ENCODE peak calls at places on chromosomes 6 and 20, in four cellular contexts. N is right cardiac atrium, V is left ventricle myocardium inferior, W is cardiac muscle cell. F is an unnamed sample.

GRCh38 chr6:20173833-20174796 is 38.2 kb downstream of the MBOAT1 start:
- DNase-seq in V (no peak), N (no peak), W (no peak), F (no peak)

GRCh38 chr20:62627901-62628612 is 14.2 kb upstream of the SLCO4A1 start:
- DNase-seq in W (no peak), N (peak), V (no peak), F (no peak)

GRCh38 chr6:79634491-79634890 is 3.4 kb downstream of the SH3BGRL2 start:
- DNase-seq in W (no peak), N (no peak), V (no peak), F (no peak)

GRCh38 chr6:27684264-27685211 is 211.6 kb upstream of the ZNF184 start:
- DNase-seq in W (peak), V (no peak), N (no peak), F (peak)

GRCh38 chr6:42774201-42774600 is 7.7 kb upstream of the BICRAL start:
- DNase-seq in W (no peak), N (no peak), V (no peak), F (no peak)

GRCh38 chr20:64010711-64011237 is 25.2 kb upstream of the C20orf204 start:
- DNase-seq in W (no peak), N (no peak), V (no peak), F (no peak)

GRCh38 chr6:47787620-47788497 is 6.0 kb downstream of the OPN5 start:
- DNase-seq in V (peak), W (peak), N (peak), F (peak)

GRCh38 chr6:6591778-6592388 is 3.4 kb downstream of the LY86 start:
- DNase-seq in N (no peak), W (no peak), V (no peak), F (no peak)

GRCh38 chr6:166157930-166158617 is 9.6 kb downstream of the TBXT start:
- DNase-seq in W (no peak), N (peak), V (no peak), F (no peak)

GRCh38 chr6:26033942-26034354 is 53.3 kb upstream of the HFE start:
- DNase-seq in V (no peak), N (peak), W (no peak), F (no peak)

GRCh38 chr20:46811328-46812084 is 83.1 kb upstream of the EYA2 start:
- DNase-seq in V (no peak), N (no peak), W (no peak), F (no peak)

GRCh38 chr6:72182337-72183246 is 296.2 kb downstream of the RIMS1 start:
- DNase-seq in V (no peak), N (peak), W (peak), F (no peak)

GRCh38 chr6:150152891-150153876 is 10.3 kb downstream of the PPP1R14C start:
- DNase-seq in V (no peak), N (no peak), W (no peak), F (no peak)

GRCh38 chr6:39266375-39266774 is 37.1 kb upstream of the KCNK5 start:
- DNase-seq in N (no peak), W (no peak), V (no peak), F (no peak)

GRCh38 chr6:111921108-111921507 is 47.9 kb upstream of the FYN start:
- DNase-seq in V (no peak), N (no peak), W (no peak), F (no peak)

GRCh38 chr6:53827485-53827884 is 32.7 kb downstream of the LRRC1 start:
- DNase-seq in W (no peak), N (no peak), V (no peak), F (no peak)

GRCh38 chr6:150765457-150765764 is 100.1 kb upstream of the MTHFD1L start:
- DNase-seq in W (no peak), N (no peak), V (no peak), F (no peak)

GRCh38 chr6:159701413-159701999 is 8.5 kb upstream of the SOD2 start:
- DNase-seq in W (peak), N (no peak), V (no peak), F (no peak)

GRCh38 chr6:52942221-52942620 is 32.7 kb upstream of the GSTA3 start:
- DNase-seq in V (no peak), N (no peak), W (no peak), F (no peak)

GRCh38 chr20:59939879-59940128 is 301 bp downstream of the PPP1R3D start:
- DNase-seq in W (peak), N (peak), V (peak), F (peak)

GRCh38 chr6:157652601-157653363 is 170.3 kb upstream of the SNX9 start:
- DNase-seq in V (no peak), N (no peak), W (no peak), F (no peak)

GRCh38 chr6:166289181-166290061 is 18.8 kb downstream of the PRR18 start:
- DNase-seq in N (no peak), V (no peak), W (no peak), F (no peak)

GRCh38 chr20:62444286-62444685 is 16.9 kb upstream of the RBBP8NL start:
- DNase-seq in W (no peak), V (no peak), N (no peak), F (no peak)

GRCh38 chr6:2971420-2972218 is at the start of gene SERPINB6:
- DNase-seq in N (peak), W (peak), V (peak), F (peak)

GRCh38 chr6:42451595-42452170 is at the start of gene TRERF1:
- DNase-seq in V (peak), N (peak), W (peak), F (peak)

GRCh38 chr6:56685102-56685733 is 42.5 kb upstream of the DST start:
- DNase-seq in V (no peak), W (no peak), N (no peak), F (no peak)

GRCh38 chr20:25344634-25345033 is 46.0 kb downstream of the ABHD12 start:
- DNase-seq in W (no peak), V (no peak), N (no peak), F (no peak)

GRCh38 chr6:55868910-55869479 is 6.4 kb downstream of the BMP5 start:
- DNase-seq in W (no peak), V (no peak), N (no peak), F (no peak)

GRCh38 chr6:154932562-154933027 is 62.5 kb upstream of the TIAM2 start:
- DNase-seq in W (peak), N (no peak), V (no peak), F (no peak)

GRCh38 chr6:149028767-149029405 is 282.1 kb downstream of the UST start:
- DNase-seq in N (no peak), V (no peak), W (peak), F (peak)

GRCh38 chr6:149027484-149027883 is 280.7 kb downstream of the UST start:
- DNase-seq in V (no peak), N (no peak), W (no peak), F (no peak)

GRCh38 chr6:149025061-149025460 is 278.2 kb downstream of the UST start:
- DNase-seq in W (no peak), N (no peak), V (no peak), F (no peak)

GRCh38 chr6:149024361-149024760 is 277.5 kb downstream of the UST start:
- DNase-seq in W (no peak), N (no peak), V (no peak), F (no peak)

GRCh38 chr6:149026530-149026942 is 279.7 kb downstream of the UST start:
- DNase-seq in N (no peak), W (peak), V (no peak), F (no peak)
- H3K27ac ChIP-seq in N (no peak), W (no peak), V (no peak), F (no peak)

DNA sequence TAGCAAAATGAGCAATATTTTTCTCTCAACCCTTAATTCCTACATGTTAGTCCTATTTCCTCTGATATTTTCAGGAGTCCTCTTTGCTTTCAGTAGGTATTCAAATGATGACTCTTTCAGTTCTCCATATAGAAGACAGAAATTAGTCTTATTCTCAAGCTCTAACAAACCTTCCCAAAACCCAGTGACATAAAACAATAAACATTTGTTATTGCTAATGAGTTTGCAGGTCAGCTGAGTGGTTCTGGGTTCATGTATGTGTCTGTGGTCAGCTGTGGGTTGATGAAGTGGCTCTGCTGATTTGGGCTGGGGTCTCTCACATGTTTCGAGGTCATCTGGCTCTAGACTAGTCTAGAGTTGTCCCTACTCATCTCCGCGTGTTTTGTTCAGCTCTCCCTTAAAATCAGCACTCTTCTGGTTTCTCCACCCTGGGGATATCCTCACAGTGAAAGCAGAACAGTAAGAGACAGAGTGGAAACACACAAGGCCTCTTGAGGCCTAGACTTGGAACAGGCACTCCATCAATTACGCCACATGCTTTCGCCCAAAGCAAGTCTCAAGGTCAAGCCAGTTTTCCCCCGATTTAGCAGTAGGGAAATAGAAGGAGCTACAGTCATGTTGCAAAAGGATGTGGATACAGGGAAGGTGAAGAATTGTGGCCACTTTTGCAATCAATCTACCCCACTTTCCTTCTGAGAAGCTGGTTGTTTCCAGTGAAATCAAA is 273.0 kb downstream of the PLCB1 start:
- DNase-seq in N (no peak), W (no peak), V (no peak), F (no peak)
- H3K27ac ChIP-seq in N (no peak), W (no peak), V (no peak), F (no peak)

DNA sequence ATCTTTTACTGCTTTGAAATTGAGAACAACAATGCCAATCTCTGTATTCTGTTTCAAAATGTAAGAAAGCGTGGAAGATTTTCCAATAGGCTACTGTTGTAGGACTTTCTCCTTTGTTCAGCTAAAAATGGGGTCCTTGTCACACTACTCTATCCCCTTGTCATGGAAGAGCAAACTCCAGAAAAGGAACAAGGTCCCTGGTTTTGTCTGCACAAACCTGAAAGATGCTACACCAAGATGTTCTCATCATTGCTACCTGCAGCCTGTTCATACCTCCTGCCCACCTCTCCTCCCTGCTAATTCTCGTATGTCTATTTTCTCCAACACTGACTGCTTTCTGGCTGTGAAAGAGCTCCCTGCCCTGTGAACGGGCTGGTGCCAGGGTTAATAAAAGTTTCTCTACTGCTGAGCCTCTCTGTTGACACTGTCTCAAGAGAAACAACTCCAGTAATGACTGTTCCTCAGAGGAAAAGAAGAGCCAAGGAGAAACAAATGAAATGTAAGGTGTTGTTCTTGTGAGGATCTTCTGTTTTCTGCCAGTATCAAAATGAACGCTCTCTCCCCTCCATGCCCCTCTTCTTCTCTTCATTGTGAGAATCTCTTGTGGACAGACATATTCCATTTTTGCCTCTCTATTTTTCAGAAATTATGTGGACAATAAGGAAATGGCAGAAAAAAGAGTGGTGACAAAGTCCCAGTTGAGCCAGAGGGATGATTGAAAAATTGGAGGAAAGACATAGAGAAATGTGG is 287.1 kb downstream of the ADGB start:
- DNase-seq in V (no peak), N (no peak), W (no peak), F (no peak)
- H3K27ac ChIP-seq in V (no peak), N (no peak), W (no peak), F (no peak)

GRCh38 chr6:106995640-106996039 is 21.1 kb upstream of the CD24 start:
- DNase-seq in W (no peak), V (no peak), N (no peak), F (no peak)
- H3K27ac ChIP-seq in W (no peak), V (no peak), N (no peak), F (no peak)

DNA sequence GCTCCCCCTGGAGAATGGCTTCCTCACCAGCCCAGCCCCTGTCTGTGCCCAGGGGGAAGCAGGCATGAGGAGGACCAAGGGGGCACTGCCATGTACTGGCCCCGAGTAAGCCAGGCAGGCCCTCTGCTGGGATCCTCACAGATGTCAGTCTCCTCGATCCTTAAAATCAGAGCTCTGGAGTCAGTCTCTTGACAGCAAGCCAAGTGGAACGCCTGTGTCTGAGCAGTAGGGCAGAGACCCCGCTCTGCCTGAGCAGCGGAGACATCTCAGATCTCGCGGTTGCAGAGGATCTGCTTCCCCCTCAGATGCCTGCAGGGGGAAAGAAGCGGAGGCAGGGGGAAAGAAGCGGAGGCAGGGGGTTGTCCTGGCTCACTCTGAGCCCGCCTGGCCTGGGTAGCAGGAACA is 92.6 kb downstream of the SNX5 start:
- DNase-seq in N (no peak), V (no peak), W (peak), F (peak)
- H3K27ac ChIP-seq in N (no peak), V (no peak), W (no peak), F (peak)

GRCh38 chr6:81561731-81562130 is 190.8 kb downstream of the TENT5A start:
- DNase-seq in W (peak), N (no peak), V (no peak), F (no peak)
- H3K27ac ChIP-seq in W (no peak), N (no peak), V (peak), F (no peak)

GRCh38 chr6:170289108-170289931 is 1.6 kb downstream of the DLL1 start:
- DNase-seq in W (no peak), N (peak), V (no peak), F (no peak)

GRCh38 chr6:170291271-170292110 is 613 bp upstream of the DLL1 start:
- DNase-seq in W (no peak), N (peak), V (peak), F (peak)

GRCh38 chr6:170288091-170288631 is 2.7 kb downstream of the DLL1 start:
- DNase-seq in N (no peak), W (no peak), V (no peak), F (peak)

GRCh38 chr6:170290306-170291128 is at the start of gene DLL1:
- DNase-seq in N (peak), V (peak), W (peak), F (peak)

DNA sequence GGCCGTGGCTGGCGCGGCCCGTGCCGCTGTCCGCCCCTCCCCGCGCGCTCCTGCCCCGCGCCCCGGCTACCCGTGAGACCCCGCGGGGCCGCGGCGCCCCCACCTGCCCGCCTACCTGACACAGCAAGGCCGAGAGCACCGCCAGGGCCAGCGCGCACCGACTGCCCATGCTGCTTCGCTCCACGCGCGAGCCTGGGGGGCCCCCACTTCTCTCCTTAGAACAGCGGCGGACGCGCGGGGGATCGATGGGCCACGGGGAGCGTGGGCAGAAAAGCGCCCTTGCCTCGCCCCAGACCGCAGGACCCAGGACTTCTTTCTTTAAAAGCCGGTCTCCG is 940 bp downstream of the DLL1 start:
- DNase-seq in W (no peak), N (peak), V (no peak), F (no peak)
- H3K27ac ChIP-seq in W (no peak), N (peak), V (peak), F (no peak)

GRCh38 chr20:21102691-21103311 is 3.4 kb downstream of the LINC00237 start:
- DNase-seq in N (peak), V (peak), W (peak), F (peak)
- H3K27ac ChIP-seq in N (no peak), V (no peak), W (no peak), F (no peak)

F was measured in ovary.